ENCODE peak calls at places on chromosome 15, in five cellular contexts. S is RWPE1, C is endothelial cell, T is dorsolateral prefrontal cortex, H is NB4. I is an unnamed sample.

GRCh38 chr15:85865070-85865684 is 70.5 kb upstream of the KLHL25 start:
- DNase-seq in T (peak), C (peak), S (peak), H (peak), I (peak)

GRCh38 chr15:78104566-78105500 is 12.5 kb downstream of the SH2D7 start:
- DNase-seq in H (no peak), C (no peak), T (no peak), S (no peak), I (no peak)

GRCh38 chr15:35443376-35443775 is 102.6 kb downstream of the DPH6 start:
- DNase-seq in H (no peak), C (no peak), T (no peak), S (no peak), I (no peak)

GRCh38 chr15:82051664-82052063 is 5.8 kb upstream of the MEX3B start:
- DNase-seq in H (no peak), T (peak), S (no peak), C (no peak), I (no peak)

GRCh38 chr15:75363786-75364185 is 4.6 kb downstream of the MAN2C1 start:
- DNase-seq in H (no peak), S (no peak), T (no peak), C (no peak), I (no peak)

GRCh38 chr15:83398591-83398990 is 48.5 kb upstream of the SH3GL3 start:
- DNase-seq in C (no peak), H (no peak), T (no peak), S (peak), I (peak)

GRCh38 chr15:92645731-92646130 is 9.8 kb downstream of the FAM174B start:
- DNase-seq in S (no peak), C (no peak), T (no peak), H (no peak), I (no peak)

GRCh38 chr15:90876046-90876445 is 7.7 kb downstream of the FURIN start:
- DNase-seq in T (no peak), S (no peak), H (no peak), C (no peak), I (no peak)

GRCh38 chr15:55789066-55789660 is 46.2 kb upstream of the PRTG start:
- DNase-seq in C (no peak), T (no peak), S (no peak), H (peak), I (no peak)

GRCh38 chr15:67836477-67836876 is 3.4 kb downstream of the RNU6-1 start:
- DNase-seq in S (peak), H (peak), T (no peak), C (peak), I (no peak)

GRCh38 chr15:93031103-93031464 is 57.9 kb downstream of the RGMA start:
- DNase-seq in T (no peak), C (no peak), H (no peak), S (no peak), I (no peak)

GRCh38 chr15:80560601-80561025 is 134.5 kb upstream of the ABHD17C start:
- DNase-seq in T (no peak), H (peak), C (no peak), S (no peak), I (no peak)

GRCh38 chr15:90934256-90934948 is 683 bp upstream of the UNC45A start:
- DNase-seq in T (peak), C (peak), S (peak), H (peak), I (peak)

GRCh38 chr15:32867313-32867626 is 149.5 kb downstream of the GREM1 start:
- DNase-seq in T (no peak), S (peak), C (no peak), H (peak), I (no peak)

GRCh38 chr15:32042269-32042996 is 12.1 kb downstream of the CHRNA7 start:
- DNase-seq in S (peak), H (no peak), C (no peak), T (no peak), I (no peak)

GRCh38 chr15:75347222-75348033 is 589 bp downstream of the NEIL1 start:
- DNase-seq in T (peak), C (peak), H (no peak), S (peak), I (peak)

DNA sequence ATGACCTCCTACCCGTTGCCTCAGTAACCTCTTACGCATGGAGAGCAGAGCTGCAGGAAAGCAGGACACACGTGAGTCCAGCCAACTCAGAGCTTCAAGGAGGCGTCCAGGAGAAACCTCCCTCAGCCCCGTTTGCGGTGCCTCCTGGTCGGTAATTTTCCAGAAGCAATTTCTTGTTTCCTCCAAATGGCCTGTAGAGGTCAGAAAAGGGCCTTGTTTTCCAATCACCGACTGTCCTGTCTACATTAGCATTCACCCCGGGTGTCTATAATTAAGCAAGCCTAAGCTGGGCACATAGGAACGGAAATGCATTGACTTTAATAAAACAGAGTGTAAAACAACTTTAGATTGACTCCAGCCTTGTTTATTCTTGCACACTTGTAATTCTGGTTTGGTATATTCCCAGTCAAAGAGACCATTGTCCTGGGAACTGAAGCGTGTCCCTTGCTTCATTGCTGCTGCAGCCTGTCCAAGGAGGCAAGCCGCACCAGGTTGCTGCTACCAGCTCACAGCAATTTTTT is 836.2 kb downstream of the AGBL1 start:
- DNase-seq in T (no peak), C (peak), H (peak), S (peak), I (peak)
- TF ChIP-seq CTCF in T (peak), C (peak), H (peak), S (peak), I (peak)

GRCh38 chr15:89500397-89501270 is 4.3 kb upstream of the RHCG start:
- DNase-seq in C (no peak), H (no peak), T (no peak), S (no peak), I (no peak)

GRCh38 chr15:89501646-89502045 is 5.3 kb upstream of the RHCG start:
- DNase-seq in S (no peak), T (no peak), H (no peak), C (no peak), I (no peak)

GRCh38 chr15:89504166-89504565 is 7.8 kb upstream of the RHCG start:
- DNase-seq in T (no peak), C (no peak), S (no peak), H (no peak), I (no peak)

GRCh38 chr15:89506026-89506686 is 9.8 kb upstream of the RHCG start:
- DNase-seq in T (no peak), H (no peak), C (no peak), S (no peak), I (no peak)

GRCh38 chr15:89502867-89503595 is 6.6 kb upstream of the RHCG start:
- DNase-seq in H (no peak), T (no peak), C (no peak), S (peak), I (no peak)
- TF ChIP-seq CTCF in H (no peak), T (no peak), C (no peak), S (no peak), I (no peak)

DNA sequence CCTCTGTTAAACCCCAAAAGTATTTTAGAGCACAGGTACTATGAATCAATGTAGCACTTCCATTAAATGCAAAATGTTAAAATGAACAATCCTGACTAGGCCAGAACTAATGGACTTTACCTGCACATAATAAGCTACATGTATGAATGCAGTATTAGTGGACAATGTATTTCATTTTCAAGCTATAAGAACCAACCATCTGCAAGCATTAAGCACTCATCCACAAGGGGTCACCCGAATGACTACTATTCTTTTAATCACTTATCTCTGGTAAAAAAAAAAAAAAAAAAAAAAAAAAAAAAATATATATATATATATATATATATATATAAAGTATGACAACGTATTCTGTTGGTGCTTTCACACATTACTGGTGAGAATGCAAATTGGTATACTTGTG is 7.2 kb downstream of the HERC1 start:
- DNase-seq in S (no peak), T (no peak), C (no peak), H (peak), I (no peak)
- TF ChIP-seq CTCF in S (no peak), T (no peak), C (no peak), H (no peak), I (no peak)

GRCh38 chr15:69265347-69265955 is 33.3 kb upstream of the PAQR5 start:
- DNase-seq in H (peak), C (no peak), T (no peak), S (peak), I (no peak)
- TF ChIP-seq CTCF in H (peak), C (peak), T (peak), S (peak), I (peak)

GRCh38 chr15:25508369-25509002 is 69.7 kb upstream of the UBE3A start:
- DNase-seq in C (no peak), H (peak), S (peak), T (no peak), I (peak)
- TF ChIP-seq CTCF in C (peak), H (peak), S (peak), T (peak), I (peak)

GRCh38 chr15:99961011-99961441 is 227.8 kb upstream of the LYSMD4 start:
- DNase-seq in S (no peak), T (no peak), C (peak), H (peak), I (no peak)
- TF ChIP-seq CTCF in S (no peak), T (peak), C (peak), H (peak), I (no peak)

DNA sequence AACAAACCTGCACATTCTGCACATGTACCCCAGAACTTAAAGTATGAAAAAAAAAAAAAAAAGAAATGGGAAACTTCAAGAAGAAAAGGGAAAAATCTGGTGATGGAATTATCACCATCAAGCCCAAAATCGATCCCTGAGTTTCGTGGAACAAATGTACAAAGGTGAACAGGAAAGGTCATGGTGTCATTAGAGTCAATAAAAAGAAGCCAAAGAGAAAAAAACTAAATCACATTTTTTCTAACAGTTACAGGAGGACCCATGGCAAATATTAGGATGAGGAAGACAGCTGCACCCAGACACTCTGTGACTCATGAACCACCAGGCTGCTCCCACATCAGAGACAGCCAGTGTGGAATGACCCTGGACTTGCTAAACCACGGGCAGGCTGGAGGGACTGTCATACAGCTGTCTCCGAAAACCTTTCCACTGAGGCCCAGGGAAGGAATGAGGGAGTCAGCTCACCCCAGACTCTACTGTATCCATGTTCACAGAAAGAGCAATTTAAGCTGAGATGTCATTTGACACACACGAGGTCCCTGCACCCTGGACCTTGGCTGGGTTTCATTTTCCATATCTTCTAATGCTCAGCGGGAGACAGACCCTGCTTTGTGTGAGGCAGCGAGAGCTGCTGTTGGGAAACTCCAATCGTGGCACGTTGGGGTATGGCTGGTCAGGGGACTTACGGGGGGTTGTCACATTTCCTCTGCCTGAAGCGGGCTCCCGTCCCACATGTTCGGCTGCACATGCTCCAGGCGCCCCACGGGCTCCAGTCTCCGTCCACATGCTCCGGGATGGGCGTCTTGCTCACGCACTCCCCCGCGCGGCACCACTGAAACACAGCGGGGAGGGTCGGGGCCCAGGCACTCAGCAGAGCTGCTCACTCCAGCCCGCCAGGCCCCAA is 210.2 kb downstream of the ADAMTS17 start:
- DNase-seq in H (no peak), C (no peak), S (no peak), T (no peak), I (no peak)
- TF ChIP-seq CTCF in H (no peak), C (no peak), S (no peak), T (no peak), I (peak)

GRCh38 chr15:74240002-74240568 is 4.0 kb downstream of the CCDC33 start:
- DNase-seq in H (peak), C (peak), T (peak), S (peak), I (no peak)
- TF ChIP-seq CTCF in H (peak), C (no peak), T (no peak), S (no peak), I (peak)

DNA sequence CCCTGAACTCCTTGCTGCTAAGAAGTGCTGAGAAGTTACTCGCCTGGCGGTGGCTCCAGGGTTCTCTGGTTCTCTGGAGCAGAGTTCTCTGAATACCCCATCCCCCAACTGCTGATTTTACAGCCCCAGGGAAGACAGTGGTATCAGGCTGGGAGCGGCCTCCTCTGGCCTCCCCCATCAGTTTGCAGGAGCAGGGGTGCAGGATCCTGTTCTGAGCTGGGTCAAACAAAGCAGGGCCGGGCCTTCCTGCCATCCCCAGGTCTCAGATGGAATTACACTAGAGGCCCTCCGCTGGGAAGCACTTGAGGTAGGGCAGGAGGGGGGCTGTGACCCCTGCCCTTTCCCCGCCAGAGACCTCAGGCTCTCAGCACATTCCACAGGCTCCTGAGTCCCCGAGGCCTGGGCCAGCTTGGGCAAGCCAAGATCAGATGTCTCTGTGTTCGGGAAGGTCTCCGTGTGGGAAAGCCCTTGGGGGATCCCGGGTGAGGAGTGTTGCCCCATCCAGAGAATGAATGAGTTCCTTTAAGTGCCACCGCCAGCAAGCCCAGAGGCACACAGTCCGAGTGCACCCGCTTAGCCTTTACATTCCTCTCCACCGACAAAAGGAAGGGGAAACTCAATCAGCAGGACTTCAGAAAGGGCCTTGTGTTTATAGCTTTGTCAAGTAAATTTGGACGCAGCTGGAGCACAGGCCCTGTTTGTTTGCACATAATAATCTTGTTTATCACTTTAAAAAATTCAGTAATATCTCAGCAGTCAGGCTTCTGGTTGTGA is 150.0 kb downstream of the LRRK1 start:
- DNase-seq in T (no peak), C (peak), S (peak), H (no peak), I (no peak)
- TF ChIP-seq CTCF in T (no peak), C (peak), S (no peak), H (no peak), I (no peak)

DNA sequence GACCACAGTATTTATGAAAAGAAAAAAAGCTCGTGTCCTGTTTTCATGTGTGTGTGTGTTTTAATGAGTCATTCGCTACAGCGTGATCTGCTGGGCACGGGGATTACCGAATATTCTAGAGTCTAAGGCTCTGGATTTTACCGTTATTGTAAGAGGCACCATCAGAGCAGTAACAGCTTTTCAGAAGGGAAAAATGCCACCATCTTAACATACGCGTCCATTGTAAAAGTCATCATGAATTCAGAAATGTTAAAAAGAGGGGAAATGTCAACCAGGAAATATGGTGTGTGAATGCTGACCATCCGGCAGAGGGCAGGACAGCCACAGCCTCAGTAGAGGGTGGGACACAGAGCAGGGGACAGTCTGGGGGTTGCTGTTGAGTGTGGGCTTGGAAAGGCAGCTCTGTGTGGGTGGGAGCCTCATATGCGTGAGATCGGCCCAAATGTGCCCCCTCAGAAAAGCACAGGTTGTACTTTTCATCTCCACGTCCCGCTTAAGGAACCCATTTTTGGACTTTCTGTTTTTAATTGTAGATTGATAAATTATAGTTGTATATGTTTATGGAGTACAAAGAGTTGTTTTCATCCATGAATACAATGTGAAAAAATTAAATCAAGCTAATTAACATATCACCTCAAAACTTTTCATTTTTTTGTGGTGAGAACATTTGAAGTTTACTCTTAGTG is 69.6 kb downstream of the ASB7 start:
- DNase-seq in H (peak), C (peak), T (no peak), S (peak), I (no peak)
- TF ChIP-seq CTCF in H (peak), C (peak), T (peak), S (peak), I (peak)

I was measured in D721Med.